ENCODE peak calls at places on chromosome 11, in four cellular contexts. G is NCI-H2081, E is suprapubic skin, Y is fibroblast of mammary gland. T is an unnamed sample.

GRCh38 chr11:8233691-8234424 is 29.8 kb downstream of the LMO1 start:
- DNase-seq in G (no peak), E (no peak), Y (peak), T (no peak)

GRCh38 chr11:23359297-23359696 is 499.0 kb upstream of the CCDC179 start:
- DNase-seq in G (no peak), E (no peak), Y (peak), T (no peak)

GRCh38 chr11:120646206-120646605 is 134.7 kb downstream of the GRIK4 start:
- DNase-seq in G (no peak), E (no peak), Y (no peak), T (no peak)

GRCh38 chr11:44493383-44493782 is 72.1 kb upstream of the CD82 start:
- DNase-seq in G (no peak), E (no peak), Y (no peak), T (no peak)

GRCh38 chr11:71240061-71240690 is 12.2 kb downstream of the SHANK2 start:
- DNase-seq in G (no peak), E (peak), Y (no peak), T (no peak)

GRCh38 chr11:18309691-18310090 is 12.2 kb downstream of the HPS5 start:
- DNase-seq in G (no peak), E (no peak), Y (no peak), T (no peak)

GRCh38 chr11:118338637-118339061 is 3.9 kb downstream of the CD3D start:
- DNase-seq in G (no peak), E (no peak), Y (no peak), T (no peak)

GRCh38 chr11:64859542-64860414 is 15.3 kb upstream of the CDC42BPG start:
- DNase-seq in G (no peak), E (peak), Y (no peak), T (no peak)

GRCh38 chr11:75563978-75564552 is 2.0 kb downstream of the SERPINH1 start:
- DNase-seq in G (no peak), E (no peak), Y (peak), T (no peak)

T was measured in NCI-H1694.